ENCODE peak calls at places on chromosome 5, in four cellular contexts. One of them, this sample, is unnamed. For H3K4me1, the result is how much of the 10 kb centered on the place peaks cover.

GRCh38 chr5:62093411-62093810 is 212.6 kb upstream of the KIF2A start:
- DNase-seq in body of pancreas: no peak
- DNase-seq in SJSA1: no peak
- DNase-seq in effector memory CD4-positive, alpha-beta T cell: no peak
- DNase-seq in this sample: no peak

GRCh38 chr5:82405618-82406199 is 127.6 kb upstream of the RPS23 start:
- DNase-seq in body of pancreas: no peak
- DNase-seq in SJSA1: peak
- DNase-seq in effector memory CD4-positive, alpha-beta T cell: no peak
- DNase-seq in this sample: peak

GRCh38 chr5:74916831-74917710 is 50.9 kb upstream of the FAM169A start:
- DNase-seq in body of pancreas: peak
- DNase-seq in SJSA1: peak
- DNase-seq in effector memory CD4-positive, alpha-beta T cell: no peak
- DNase-seq in this sample: no peak

GRCh38 chr5:81948349-81948748 is 23.5 kb upstream of the ATG10 start:
- DNase-seq in body of pancreas: peak
- DNase-seq in SJSA1: no peak
- DNase-seq in effector memory CD4-positive, alpha-beta T cell: no peak
- DNase-seq in this sample: no peak

GRCh38 chr5:39654715-39655114 is 229.9 kb upstream of the DAB2 start:
- DNase-seq in body of pancreas: no peak
- DNase-seq in SJSA1: no peak
- DNase-seq in effector memory CD4-positive, alpha-beta T cell: no peak
- DNase-seq in this sample: no peak

GRCh38 chr5:27020965-27021364 is 17.4 kb downstream of the CDH9 start:
- DNase-seq in body of pancreas: no peak
- DNase-seq in SJSA1: no peak
- DNase-seq in effector memory CD4-positive, alpha-beta T cell: no peak
- DNase-seq in this sample: peak

GRCh38 chr5:65914644-65915196 is 11.7 kb upstream of the ERBIN start:
- DNase-seq in body of pancreas: no peak
- DNase-seq in SJSA1: no peak
- DNase-seq in effector memory CD4-positive, alpha-beta T cell: no peak
- DNase-seq in this sample: no peak

GRCh38 chr5:154197801-154198461 is 7.4 kb downstream of the GALNT10 start:
- DNase-seq in body of pancreas: no peak
- DNase-seq in SJSA1: peak
- DNase-seq in effector memory CD4-positive, alpha-beta T cell: peak
- DNase-seq in this sample: no peak

GRCh38 chr5:97606531-97606930 is 423.5 kb upstream of the RIOK2 start:
- DNase-seq in body of pancreas: no peak
- DNase-seq in SJSA1: no peak
- DNase-seq in effector memory CD4-positive, alpha-beta T cell: no peak
- DNase-seq in this sample: no peak

GRCh38 chr5:139297439-139298133 is 4.0 kb downstream of the MATR3 start:
- DNase-seq in body of pancreas: no peak
- DNase-seq in SJSA1: no peak
- DNase-seq in effector memory CD4-positive, alpha-beta T cell: no peak
- DNase-seq in this sample: no peak

GRCh38 chr5:57692582-57693487 is 210.2 kb upstream of the ACTBL2 start:
- DNase-seq in body of pancreas: peak
- DNase-seq in SJSA1: peak
- DNase-seq in effector memory CD4-positive, alpha-beta T cell: no peak
- DNase-seq in this sample: peak

GRCh38 chr5:90338712-90339372 is 70.7 kb downstream of the CETN3 start:
- DNase-seq in body of pancreas: no peak
- DNase-seq in SJSA1: no peak
- DNase-seq in effector memory CD4-positive, alpha-beta T cell: no peak
- DNase-seq in this sample: no peak

GRCh38 chr5:86865396-86865795 is 247.7 kb downstream of the COX7C start:
- DNase-seq in body of pancreas: no peak
- DNase-seq in SJSA1: no peak
- DNase-seq in effector memory CD4-positive, alpha-beta T cell: no peak
- DNase-seq in this sample: no peak

GRCh38 chr5:71770381-71770780 is 51.3 kb downstream of the CARTPT start:
- DNase-seq in body of pancreas: no peak
- DNase-seq in SJSA1: no peak
- DNase-seq in effector memory CD4-positive, alpha-beta T cell: no peak
- DNase-seq in this sample: no peak

GRCh38 chr5:171705036-171705435 is 80.6 kb upstream of the SMIM23 start:
- DNase-seq in body of pancreas: no peak
- DNase-seq in SJSA1: no peak
- DNase-seq in effector memory CD4-positive, alpha-beta T cell: no peak
- DNase-seq in this sample: no peak

GRCh38 chr5:95411476-95411875 is 20.3 kb downstream of the FAM81B start:
- DNase-seq in body of pancreas: no peak
- DNase-seq in SJSA1: no peak
- DNase-seq in effector memory CD4-positive, alpha-beta T cell: no peak
- DNase-seq in this sample: no peak

GRCh38 chr5:77418601-77419591 is 73.2 kb downstream of the WDR41 start:
- DNase-seq in body of pancreas: no peak
- DNase-seq in SJSA1: no peak
- DNase-seq in effector memory CD4-positive, alpha-beta T cell: no peak
- DNase-seq in this sample: no peak

GRCh38 chr5:16776611-16777251 is 159.4 kb downstream of the MYO10 start:
- DNase-seq in body of pancreas: peak
- DNase-seq in SJSA1: no peak
- DNase-seq in effector memory CD4-positive, alpha-beta T cell: no peak
- DNase-seq in this sample: no peak

GRCh38 chr5:56282241-56282640 is 49.1 kb upstream of the ANKRD55 start:
- DNase-seq in body of pancreas: no peak
- DNase-seq in SJSA1: peak
- DNase-seq in effector memory CD4-positive, alpha-beta T cell: no peak
- DNase-seq in this sample: no peak

GRCh38 chr5:176364765-176365662 is at the start of gene ARL10:
- DNase-seq in body of pancreas: no peak
- DNase-seq in SJSA1: peak
- DNase-seq in effector memory CD4-positive, alpha-beta T cell: peak
- DNase-seq in this sample: peak

GRCh38 chr5:6190838-6191237 is 187.5 kb downstream of the MED10 start:
- DNase-seq in body of pancreas: no peak
- DNase-seq in SJSA1: no peak
- DNase-seq in effector memory CD4-positive, alpha-beta T cell: no peak
- DNase-seq in this sample: no peak

GRCh38 chr5:136457390-136458094 is 92.2 kb upstream of the TRPC7 start:
- DNase-seq in body of pancreas: peak
- DNase-seq in SJSA1: no peak
- DNase-seq in effector memory CD4-positive, alpha-beta T cell: no peak
- DNase-seq in this sample: no peak

GRCh38 chr5:72817076-72817476 is 615 bp downstream of the TNPO1 start:
- DNase-seq in body of pancreas: peak
- DNase-seq in SJSA1: no peak
- DNase-seq in effector memory CD4-positive, alpha-beta T cell: peak
- DNase-seq in this sample: peak

GRCh38 chr5:1744393-1745189 is 55.0 kb downstream of the MRPL36 start:
- DNase-seq in body of pancreas: no peak
- DNase-seq in SJSA1: no peak
- DNase-seq in effector memory CD4-positive, alpha-beta T cell: no peak
- DNase-seq in this sample: no peak

GRCh38 chr5:159712672-159713071 is 203.6 kb upstream of the ADRA1B start:
- DNase-seq in body of pancreas: no peak
- DNase-seq in SJSA1: peak
- DNase-seq in effector memory CD4-positive, alpha-beta T cell: no peak
- DNase-seq in this sample: no peak

GRCh38 chr5:168327994-168328393 is 36.5 kb downstream of the WWC1 start:
- DNase-seq in body of pancreas: no peak
- DNase-seq in SJSA1: no peak
- DNase-seq in effector memory CD4-positive, alpha-beta T cell: no peak
- DNase-seq in this sample: no peak

GRCh38 chr5:52987711-52988329 is 1.3 kb upstream of the ITGA2 start:
- DNase-seq in body of pancreas: peak
- DNase-seq in SJSA1: peak
- DNase-seq in effector memory CD4-positive, alpha-beta T cell: no peak
- DNase-seq in this sample: no peak
- H3K4me1 ChIP-seq in body of pancreas: under half
- H3K4me1 ChIP-seq in SJSA1: under half
- H3K4me1 ChIP-seq in effector memory CD4-positive, alpha-beta T cell: under half
- H3K4me1 ChIP-seq in this sample: under half

DNA sequence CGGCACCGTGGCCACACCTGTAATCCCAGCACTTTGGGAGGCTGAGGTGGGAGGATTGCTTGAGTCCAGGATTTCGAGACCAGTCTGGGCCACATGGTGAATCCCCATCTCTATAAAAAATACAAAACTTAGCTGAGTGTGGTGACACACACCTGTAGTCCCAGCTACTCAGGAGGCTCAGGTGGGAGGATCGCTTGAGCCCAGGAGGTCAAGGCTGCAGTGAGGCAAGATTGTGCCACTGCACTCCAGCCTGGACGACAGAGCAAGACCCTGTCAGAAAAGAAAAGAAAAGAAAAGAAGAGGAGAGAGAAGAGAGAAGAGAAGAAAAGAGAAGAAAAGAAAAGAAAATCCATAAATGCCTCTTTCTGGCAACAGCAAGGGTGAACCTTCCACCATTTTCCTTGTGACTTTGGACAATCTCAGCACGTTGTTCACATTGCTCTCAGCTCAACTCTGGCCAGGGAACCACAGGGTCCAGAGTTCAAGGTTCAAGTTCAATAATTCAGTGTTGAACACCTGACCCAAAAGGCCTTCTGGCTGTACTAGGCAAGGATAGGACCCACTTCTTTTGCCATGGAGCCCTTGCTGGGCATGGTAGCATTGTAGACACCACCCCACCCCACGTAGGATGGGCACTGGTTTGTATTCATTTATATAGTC is 14.6 kb upstream of the DUSP1 start:
- DNase-seq in body of pancreas: no peak
- DNase-seq in SJSA1: no peak
- DNase-seq in effector memory CD4-positive, alpha-beta T cell: no peak
- DNase-seq in this sample: no peak
- H3K27ac ChIP-seq in body of pancreas: no peak
- H3K27ac ChIP-seq in SJSA1: no peak
- H3K27ac ChIP-seq in effector memory CD4-positive, alpha-beta T cell: no peak
- H3K27ac ChIP-seq in this sample: no peak

GRCh38 chr5:60943624-60944023 is 1.2 kb downstream of the ERCC8 start:
- DNase-seq in body of pancreas: no peak
- DNase-seq in SJSA1: no peak
- DNase-seq in effector memory CD4-positive, alpha-beta T cell: no peak
- DNase-seq in this sample: no peak
- H3K4me3 ChIP-seq in body of pancreas: no peak
- H3K4me3 ChIP-seq in SJSA1: no peak
- H3K4me3 ChIP-seq in effector memory CD4-positive, alpha-beta T cell: no peak
- H3K4me3 ChIP-seq in this sample: peak

GRCh38 chr5:100889165-100889564 is 13.9 kb downstream of the ST8SIA4 start:
- DNase-seq in body of pancreas: no peak
- DNase-seq in SJSA1: no peak
- DNase-seq in effector memory CD4-positive, alpha-beta T cell: no peak
- DNase-seq in this sample: no peak
- H3K4me1 ChIP-seq in body of pancreas: under half
- H3K4me1 ChIP-seq in SJSA1: under half
- H3K4me1 ChIP-seq in effector memory CD4-positive, alpha-beta T cell: under half
- H3K4me1 ChIP-seq in this sample: under half

GRCh38 chr5:145938699-145939531 is 2.5 kb downstream of the SH3RF2 start:
- DNase-seq in body of pancreas: no peak
- DNase-seq in SJSA1: peak
- DNase-seq in effector memory CD4-positive, alpha-beta T cell: no peak
- DNase-seq in this sample: no peak

GRCh38 chr5:145937432-145938250 is 1.3 kb downstream of the SH3RF2 start:
- DNase-seq in body of pancreas: peak
- DNase-seq in SJSA1: peak
- DNase-seq in effector memory CD4-positive, alpha-beta T cell: no peak
- DNase-seq in this sample: no peak

GRCh38 chr5:145941096-145941676 is 4.8 kb downstream of the SH3RF2 start:
- DNase-seq in body of pancreas: no peak
- DNase-seq in SJSA1: no peak
- DNase-seq in effector memory CD4-positive, alpha-beta T cell: no peak
- DNase-seq in this sample: no peak

GRCh38 chr5:145941677-145942130 is 5.3 kb downstream of the SH3RF2 start:
- DNase-seq in body of pancreas: no peak
- DNase-seq in SJSA1: peak
- DNase-seq in effector memory CD4-positive, alpha-beta T cell: no peak
- DNase-seq in this sample: no peak

GRCh38 chr5:145939532-145940065 is 3.2 kb downstream of the SH3RF2 start:
- DNase-seq in body of pancreas: no peak
- DNase-seq in SJSA1: no peak
- DNase-seq in effector memory CD4-positive, alpha-beta T cell: no peak
- DNase-seq in this sample: no peak
- H3K27ac ChIP-seq in body of pancreas: no peak
- H3K27ac ChIP-seq in SJSA1: peak
- H3K27ac ChIP-seq in effector memory CD4-positive, alpha-beta T cell: no peak
- H3K27ac ChIP-seq in this sample: peak